ENCODE peak calls at places on chromosomes 12 and 14, in seven cellular contexts. One of them, this sample, is unnamed.
A peak's percentile ranks its signal among the peaks of the same experiment; 100 is the strongest.

GRCh38 chr12:115963030-115963480 is 314.4 kb downstream of the MED13L start:
- DNase-seq in colonic mucosa: no peak
- DNase-seq in GOT3: no peak
- DNase-seq in HFF-Myc: no peak
- DNase-seq in epithelial cell of esophagus: peak; percentile 39
- DNase-seq in H4: peak; percentile 28
- DNase-seq in activated B cell treated with CpG ODN at 0.5 μM for 24 hours: no peak
- DNase-seq in this sample: no peak

GRCh38 chr14:72516936-72517408 is 376.9 kb downstream of the DPF3 start:
- DNase-seq in epithelial cell of esophagus: peak; percentile 76
- DNase-seq in GOT3: peak; percentile 13
- DNase-seq in colonic mucosa: peak; percentile 71
- DNase-seq in activated B cell treated with CpG ODN at 0.5 μM for 24 hours: peak; percentile 56
- DNase-seq in H4: peak; percentile 61
- DNase-seq in HFF-Myc: peak; percentile 66
- DNase-seq in this sample: peak; percentile 72

GRCh38 chr12:50597200-50598195 is 92.7 kb downstream of the DIP2B start:
- DNase-seq in epithelial cell of esophagus: peak; percentile 94
- DNase-seq in colonic mucosa: no peak
- DNase-seq in HFF-Myc: no peak
- DNase-seq in activated B cell treated with CpG ODN at 0.5 μM for 24 hours: no peak
- DNase-seq in H4: no peak
- DNase-seq in GOT3: no peak
- DNase-seq in this sample: no peak

GRCh38 chr14:65471038-65471878 is 58.7 kb downstream of the FUT8 start:
- DNase-seq in HFF-Myc: no peak
- DNase-seq in colonic mucosa: no peak
- DNase-seq in epithelial cell of esophagus: no peak
- DNase-seq in H4: no peak
- DNase-seq in activated B cell treated with CpG ODN at 0.5 μM for 24 hours: no peak
- DNase-seq in GOT3: no peak
- DNase-seq in this sample: no peak

GRCh38 chr12:104888456-104888855 is 69.6 kb downstream of the SLC41A2 start:
- DNase-seq in H4: no peak
- DNase-seq in HFF-Myc: no peak
- DNase-seq in GOT3: no peak
- DNase-seq in epithelial cell of esophagus: no peak
- DNase-seq in colonic mucosa: no peak
- DNase-seq in activated B cell treated with CpG ODN at 0.5 μM for 24 hours: no peak
- DNase-seq in this sample: no peak

GRCh38 chr14:93017341-93017797 is 94.4 kb downstream of the CHGA start:
- DNase-seq in GOT3: no peak
- DNase-seq in HFF-Myc: no peak
- DNase-seq in colonic mucosa: no peak
- DNase-seq in epithelial cell of esophagus: no peak
- DNase-seq in H4: no peak
- DNase-seq in activated B cell treated with CpG ODN at 0.5 μM for 24 hours: no peak
- DNase-seq in this sample: no peak

GRCh38 chr12:50110762-50111416 is 1.1 kb upstream of the COX14 start:
- DNase-seq in colonic mucosa: peak; percentile 79
- DNase-seq in activated B cell treated with CpG ODN at 0.5 μM for 24 hours: peak; percentile 58
- DNase-seq in H4: no peak
- DNase-seq in GOT3: no peak
- DNase-seq in epithelial cell of esophagus: peak; percentile 18
- DNase-seq in HFF-Myc: no peak
- DNase-seq in this sample: peak; percentile 72

GRCh38 chr12:116520801-116521471 is 38.2 kb upstream of the MAP1LC3B2 start:
- DNase-seq in epithelial cell of esophagus: peak; percentile 67
- DNase-seq in activated B cell treated with CpG ODN at 0.5 μM for 24 hours: no peak
- DNase-seq in colonic mucosa: no peak
- DNase-seq in HFF-Myc: no peak
- DNase-seq in GOT3: no peak
- DNase-seq in H4: no peak
- DNase-seq in this sample: no peak

GRCh38 chr12:57523706-57524614 is 1.3 kb downstream of the MBD6 start:
- DNase-seq in epithelial cell of esophagus: no peak
- DNase-seq in HFF-Myc: no peak
- DNase-seq in colonic mucosa: no peak
- DNase-seq in GOT3: no peak
- DNase-seq in H4: no peak
- DNase-seq in activated B cell treated with CpG ODN at 0.5 μM for 24 hours: no peak
- DNase-seq in this sample: no peak

This sample was measured in left colon.